ENCODE peak calls at places on chromosomes 6 and 20, in four cellular contexts. P is HCT116, V is GM23338, O is HepG2. Q is an unnamed sample.

GRCh38 chr6:35678021-35678654 is 10.6 kb downstream of the FKBP5 start:
- DNase-seq in P (no peak), V (no peak), O (no peak), Q (no peak)

GRCh38 chr20:63279931-63280330 is 7.3 kb downstream of the ARFGAP1 start:
- DNase-seq in P (no peak), V (no peak), O (no peak), Q (no peak)

GRCh38 chr20:53942973-53943372 is 127.4 kb downstream of the BCAS1 start:
- DNase-seq in P (no peak), V (no peak), O (peak), Q (no peak)

GRCh38 chr20:62791301-62792181 is 4.7 kb upstream of the MRGBP start:
- DNase-seq in P (peak), V (peak), O (peak), Q (peak)

GRCh38 chr20:21640556-21640955 is 64.9 kb upstream of the PAX1 start:
- DNase-seq in P (peak), V (peak), O (peak), Q (no peak)

GRCh38 chr6:113672691-113673149 is 184.4 kb upstream of the MARCKS start:
- DNase-seq in P (no peak), V (no peak), O (peak), Q (no peak)

GRCh38 chr20:45410887-45411286 is 2.8 kb downstream of the DBNDD2 start:
- DNase-seq in P (no peak), V (no peak), O (no peak), Q (no peak)

GRCh38 chr20:57588596-57588995 is 27.7 kb downstream of the PCK1 start:
- DNase-seq in P (no peak), V (no peak), O (no peak), Q (no peak)

GRCh38 chr6:84161190-84161589 is 66.3 kb downstream of the CEP162 start:
- DNase-seq in P (no peak), V (no peak), O (no peak), Q (no peak)

GRCh38 chr20:34129518-34130162 is 17.6 kb upstream of the EIF2S2 start:
- DNase-seq in P (peak), V (peak), O (peak), Q (no peak)

GRCh38 chr20:13690948-13691347 is 52.2 kb upstream of the TASP1 start:
- DNase-seq in P (no peak), V (no peak), O (no peak), Q (no peak)

GRCh38 chr6:127547909-127548649 is 28.9 kb upstream of the C6orf58 start:
- DNase-seq in P (no peak), V (peak), O (no peak), Q (no peak)

GRCh38 chr6:49462071-49462470 is 982 bp downstream of the MMUT start:
- DNase-seq in P (no peak), V (no peak), O (no peak), Q (no peak)

GRCh38 chr6:41469951-41470340 is 76.2 kb upstream of the FOXP4 start:
- DNase-seq in P (no peak), V (peak), O (no peak), Q (no peak)

GRCh38 chr20:59365611-59366284 is 65.3 kb downstream of the EDN3 start:
- DNase-seq in P (no peak), V (no peak), O (no peak), Q (no peak)

GRCh38 chr6:51514396-51515051 is 572.9 kb downstream of the PKHD1 start:
- DNase-seq in P (no peak), V (no peak), O (no peak), Q (no peak)

GRCh38 chr6:65182681-65183080 is 524.3 kb downstream of the EYS start:
- DNase-seq in P (no peak), V (no peak), O (no peak), Q (no peak)

DNA sequence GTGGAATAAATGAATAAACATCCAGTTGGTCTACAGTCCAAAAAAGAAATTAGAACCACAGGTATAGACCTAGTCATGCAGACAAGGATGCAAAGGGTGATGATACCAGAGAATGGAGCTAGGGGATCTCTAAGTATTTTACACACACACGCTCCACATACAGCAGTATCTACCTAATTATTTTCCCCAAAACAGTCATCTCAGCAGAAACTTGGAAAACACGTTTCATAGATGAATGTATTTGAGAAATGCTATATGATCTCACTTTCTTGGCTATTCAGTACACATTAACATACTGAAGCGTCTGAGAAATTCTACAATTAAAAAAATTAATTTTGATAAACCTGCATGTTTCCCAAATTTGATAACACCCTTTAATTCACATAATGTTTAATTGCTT is 155.3 kb downstream of the MTFR2 start:
- DNase-seq in P (no peak), V (no peak), O (no peak), Q (no peak)
- TF ChIP-seq REST in P (no peak), V (no peak), O (no peak), Q (no peak)

GRCh38 chr6:4281341-4282293 is 146.2 kb upstream of the ECI2 start:
- DNase-seq in P (no peak), V (peak), O (no peak), Q (peak)
- TF ChIP-seq CTCF in P (no peak), V (peak), O (peak), Q (no peak)

GRCh38 chr6:11093591-11094410 is at the start of gene SMIM13:
- DNase-seq in P (peak), V (peak), O (peak), Q (peak)
- TF ChIP-seq POLR2AphosphoS5 in P (peak), V (peak), O (peak), Q (peak)

GRCh38 chr6:63452117-63452516 is 120.2 kb upstream of the LOC128125822 start:
- DNase-seq in P (no peak), V (no peak), O (peak), Q (peak)
- TF ChIP-seq REST in P (no peak), V (no peak), O (no peak), Q (no peak)

GRCh38 chr20:50303573-50304500 is 113.2 kb downstream of the CEBPB start:
- DNase-seq in P (no peak), V (no peak), O (peak), Q (no peak)
- TF ChIP-seq CTCF in P (no peak), V (no peak), O (no peak), Q (no peak)

GRCh38 chr20:25207149-25207959 is 11.8 kb downstream of the ENTPD6 start:
- DNase-seq in P (no peak), V (no peak), O (no peak), Q (no peak)
- TF ChIP-seq POLR2AphosphoS5 in P (no peak), V (no peak), O (no peak), Q (no peak)

GRCh38 chr20:25720285-25720684 is 23.6 kb upstream of the ZNF337 start:
- DNase-seq in P (no peak), V (no peak), O (no peak), Q (no peak)
- TF ChIP-seq REST in P (no peak), V (no peak), O (no peak), Q (no peak)

Q was measured in HL-60.